ENCODE peak calls at places on chromosome 15, in six cellular contexts. S is AG09309, E is SHP77 treated with DMSO at 0.1 percent for 48 hours, B is SJCRH30, K is anterior cingulate cortex, D is SK-N-SH. G is an unnamed sample.

GRCh38 chr15:73928971-73929627 is 2.8 kb downstream of the LOXL1 start:
- DNase-seq in S (no peak), E (no peak), B (peak), K (no peak), D (no peak), G (peak)

GRCh38 chr15:73283341-73283962 is 85.3 kb downstream of the HCN4 start:
- DNase-seq in S (no peak), E (no peak), B (no peak), K (no peak), D (no peak), G (no peak)

GRCh38 chr15:32872606-32873291 is 154.9 kb downstream of the GREM1 start:
- DNase-seq in S (peak), E (no peak), B (peak), K (no peak), D (no peak), G (no peak)

GRCh38 chr15:81108427-81108826 is 25.6 kb upstream of the CFAP161 start:
- DNase-seq in S (no peak), E (no peak), B (peak), K (no peak), D (peak), G (peak)

GRCh38 chr15:37585966-37586656 is 348.3 kb upstream of the TMCO5A start:
- DNase-seq in S (peak), E (no peak), B (peak), K (no peak), D (no peak), G (no peak)

GRCh38 chr15:70196314-70197291 is 98.9 kb upstream of the TLE3 start:
- DNase-seq in S (peak), E (peak), B (peak), K (no peak), D (no peak), G (peak)

GRCh38 chr15:43382310-43382709 is 11.4 kb downstream of the TUBGCP4 start:
- DNase-seq in S (no peak), E (no peak), B (peak), K (no peak), D (no peak), G (no peak)

GRCh38 chr15:40255033-40255432 is 16.2 kb downstream of the PAK6 start:
- DNase-seq in S (no peak), E (no peak), B (no peak), K (no peak), D (no peak), G (no peak)

GRCh38 chr15:43168192-43169107 is 16.8 kb upstream of the CCNDBP1 start:
- DNase-seq in S (no peak), E (no peak), B (no peak), K (no peak), D (no peak), G (no peak)

GRCh38 chr15:90161946-90162345 is 39.2 kb upstream of the SEMA4B start:
- DNase-seq in S (no peak), E (no peak), B (no peak), K (no peak), D (no peak), G (no peak)

GRCh38 chr15:74245342-74245931 is 9.3 kb downstream of the CCDC33 start:
- DNase-seq in S (no peak), E (no peak), B (peak), K (peak), D (peak), G (peak)

GRCh38 chr15:90001683-90002427 is 731 bp downstream of the ZNF710 start:
- DNase-seq in S (no peak), E (no peak), B (peak), K (no peak), D (peak), G (peak)

GRCh38 chr15:52241489-52241888 is 50.3 kb upstream of the GNB5 start:
- DNase-seq in S (no peak), E (no peak), B (no peak), K (no peak), D (no peak), G (no peak)

GRCh38 chr15:38682363-38682762 is 117.7 kb upstream of the RASGRP1 start:
- DNase-seq in S (no peak), E (no peak), B (no peak), K (no peak), D (no peak), G (no peak)

GRCh38 chr15:22257047-22257667 is 176.8 kb downstream of the OR4M2 start:
- DNase-seq in S (no peak), E (no peak), B (no peak), K (no peak), D (peak), G (no peak)

GRCh38 chr15:99502661-99503060 is 63.1 kb upstream of the MEF2A start:
- DNase-seq in S (no peak), E (no peak), B (no peak), K (no peak), D (no peak), G (no peak)

GRCh38 chr15:36004891-36005508 is 459.0 kb upstream of the DPH6 start:
- DNase-seq in S (no peak), E (no peak), B (no peak), K (no peak), D (no peak), G (no peak)

GRCh38 chr15:25668236-25668635 is 194.9 kb downstream of the ATP10A start:
- DNase-seq in S (no peak), E (no peak), B (no peak), K (no peak), D (no peak), G (no peak)

GRCh38 chr15:29278436-29279099 is 8.9 kb upstream of the NSMCE3 start:
- DNase-seq in S (peak), E (no peak), B (peak), K (no peak), D (no peak), G (no peak)